ENCODE peak calls at places on chromosomes 2 and 18, in eight cellular contexts. X, D, B, J, R, I, U and L are unnamed samples.

GRCh38 chr18:32296851-32297250 is 107.0 kb downstream of the MEP1B start:
- DNase-seq in R (no peak), U (no peak), B (no peak), J (no peak), D (no peak), X (no peak), I (no peak), L (no peak)

GRCh38 chr2:50143822-50144575 is 887.9 kb downstream of the NRXN1 start:
- DNase-seq in I (no peak), D (peak), X (peak), B (no peak), R (peak), J (no peak), U (no peak), L (peak)

GRCh38 chr2:169716229-169716886 is 17.3 kb upstream of the KLHL23 start:
- DNase-seq in U (no peak), J (no peak), X (no peak), B (no peak), I (no peak), R (peak), D (peak), L (no peak)

GRCh38 chr2:207506426-207506825 is 23.3 kb upstream of the CREB1 start:
- DNase-seq in B (no peak), D (no peak), R (no peak), U (no peak), X (no peak), J (no peak), I (no peak), L (no peak)

GRCh38 chr2:162058973-162059668 is 14.9 kb downstream of the DPP4 start:
- DNase-seq in D (no peak), R (no peak), I (no peak), X (no peak), J (no peak), U (no peak), B (no peak), L (no peak)

GRCh38 chr2:232633413-232634318 is at the start of gene EFHD1:
- DNase-seq in X (peak), B (peak), U (peak), I (peak), J (peak), R (peak), D (peak), L (peak)

GRCh38 chr2:62382122-62382521 is 123.9 kb downstream of the TMEM17 start:
- DNase-seq in I (no peak), X (no peak), D (no peak), J (no peak), R (no peak), U (no peak), B (no peak), L (no peak)

GRCh38 chr2:42072349-42073118 is 24.7 kb downstream of the PKDCC start:
- DNase-seq in R (peak), I (no peak), J (no peak), B (no peak), X (no peak), D (peak), U (no peak), L (no peak)

GRCh38 chr2:16396171-16396570 is 269.5 kb downstream of the CYRIA start:
- DNase-seq in B (no peak), U (no peak), X (no peak), D (no peak), I (no peak), J (no peak), R (no peak), L (no peak)

GRCh38 chr2:217853961-217854360 is 148.8 kb downstream of the TNS1 start:
- DNase-seq in R (no peak), U (no peak), J (no peak), B (no peak), D (no peak), X (no peak), I (no peak), L (no peak)

GRCh38 chr2:65746919-65747678 is 314.7 kb upstream of the SPRED2 start:
- DNase-seq in B (no peak), J (no peak), I (peak), R (no peak), D (no peak), X (peak), U (no peak), L (no peak)

GRCh38 chr2:213150315-213150951 is 979 bp downstream of the IKZF2 start:
- DNase-seq in J (no peak), U (no peak), B (no peak), R (no peak), X (peak), D (no peak), I (no peak), L (peak)

GRCh38 chr2:127656569-127657231 is 10.7 kb downstream of the GPR17 start:
- DNase-seq in J (no peak), R (no peak), U (no peak), I (peak), X (no peak), B (no peak), D (no peak), L (no peak)

GRCh38 chr2:121902171-121902591 is 146.7 kb downstream of the TSN start:
- DNase-seq in J (no peak), X (no peak), R (no peak), I (no peak), D (no peak), U (no peak), B (no peak), L (no peak)